ENCODE peak calls at places on chromosomes 12 and 14, in seven cellular contexts. M is IMR-90, W is H9, S is mesenchymal stem cell, N is mesendoderm, H is H1, L is trophoblast cell. P is an unnamed sample.

GRCh38 chr14:50947446-50947845 is 3.2 kb upstream of the PYGL start:
- DNase-seq in M (peak), W (no peak), S (no peak), N (no peak), H (no peak), L (no peak), P (no peak)

GRCh38 chr14:100634026-100634425 is 46.8 kb upstream of the BEGAIN start:
- DNase-seq in M (no peak), W (no peak), S (no peak), N (no peak), H (no peak), L (no peak), P (no peak)

GRCh38 chr14:43795600-43796228 is 711.4 kb downstream of the FSCB start:
- DNase-seq in M (peak), W (no peak), S (peak), N (peak), H (no peak), L (no peak), P (no peak)

GRCh38 chr12:90940872-90941499 is 14.0 kb downstream of the CCER1 start:
- DNase-seq in M (peak), W (no peak), S (peak), N (peak), H (no peak), L (no peak), P (peak)

GRCh38 chr12:120962487-120963054 is 15.8 kb upstream of the HNF1A start:
- DNase-seq in M (peak), W (no peak), S (no peak), N (no peak), H (no peak), L (no peak), P (no peak)

GRCh38 chr12:58647495-58647894 is 272.8 kb downstream of the LRIG3 start:
- DNase-seq in M (no peak), W (no peak), S (no peak), N (no peak), H (no peak), L (no peak), P (no peak)

GRCh38 chr14:67428501-67429031 is 16.6 kb upstream of the PLEK2 start:
- DNase-seq in M (peak), W (peak), S (peak), N (peak), H (no peak), L (peak), P (no peak)

GRCh38 chr12:93819048-93819491 is 141.9 kb downstream of the CRADD start:
- DNase-seq in M (peak), W (no peak), S (peak), N (no peak), H (no peak), L (no peak), P (no peak)

GRCh38 chr14:96493178-96493577 is 9.0 kb upstream of the PAPOLA start:
- DNase-seq in M (no peak), W (no peak), S (no peak), N (no peak), H (no peak), L (no peak), P (no peak)

GRCh38 chr12:4139191-4139590 is 134.4 kb upstream of the CCND2 start:
- DNase-seq in M (no peak), W (no peak), S (no peak), N (peak), H (no peak), L (no peak), P (no peak)

GRCh38 chr12:3061129-3061857 is 15.9 kb upstream of the TSPAN9 start:
- DNase-seq in M (peak), W (no peak), S (peak), N (no peak), H (no peak), L (no peak), P (no peak)

GRCh38 chr12:4174417-4174816 is 99.1 kb upstream of the CCND2 start:
- DNase-seq in M (no peak), W (no peak), S (no peak), N (no peak), H (no peak), L (no peak), P (no peak)

GRCh38 chr14:70585221-70585620 is 15.2 kb downstream of the MED6 start:
- DNase-seq in M (peak), W (no peak), S (no peak), N (peak), H (no peak), L (no peak), P (no peak)

GRCh38 chr12:114869091-114869834 is 185.3 kb upstream of the TBX3 start:
- DNase-seq in M (peak), W (peak), S (peak), N (peak), H (no peak), L (no peak), P (no peak)

GRCh38 chr14:72516936-72517408 is 376.9 kb downstream of the DPF3 start:
- DNase-seq in M (peak), W (peak), S (peak), N (peak), H (peak), L (peak), P (peak)

GRCh38 chr14:61956517-61956916 is 194.3 kb downstream of the SNAPC1 start:
- DNase-seq in M (no peak), W (no peak), S (no peak), N (no peak), H (no peak), L (no peak), P (no peak)

GRCh38 chr12:103848132-103848531 is 7.1 kb upstream of the NT5DC3 start:
- DNase-seq in M (no peak), W (no peak), S (no peak), N (no peak), H (no peak), L (no peak), P (no peak)

GRCh38 chr12:123050331-123050809 is 69.9 kb downstream of the ARL6IP4 start:
- DNase-seq in M (peak), W (no peak), S (peak), N (no peak), H (no peak), L (no peak), P (no peak)

GRCh38 chr14:56224691-56225681 is 106.8 kb downstream of the PELI2 start:
- DNase-seq in M (no peak), W (no peak), S (no peak), N (no peak), H (no peak), L (no peak), P (no peak)

GRCh38 chr12:24307716-24308335 is 358.4 kb upstream of the SOX5 start:
- DNase-seq in M (no peak), W (no peak), S (no peak), N (peak), H (no peak), L (no peak), P (no peak)

GRCh38 chr12:131825146-131825892 is 2.9 kb upstream of the MMP17 start:
- DNase-seq in M (no peak), W (peak), S (no peak), N (no peak), H (no peak), L (no peak), P (no peak)

GRCh38 chr12:122099280-122099749 is 20.8 kb downstream of the MLXIP start:
- DNase-seq in M (no peak), W (no peak), S (no peak), N (no peak), H (no peak), L (no peak), P (no peak)

GRCh38 chr14:75010472-75010871 is 7.8 kb downstream of the EIF2B2 start:
- DNase-seq in M (no peak), W (no peak), S (no peak), N (no peak), H (no peak), L (no peak), P (no peak)

GRCh38 chr12:31369712-31370521 is 44.0 kb upstream of the SINHCAF start:
- DNase-seq in M (peak), W (peak), S (peak), N (peak), H (no peak), L (peak), P (peak)

GRCh38 chr14:68463705-68464104 is 329.2 kb downstream of the ZFP36L1 start:
- DNase-seq in M (no peak), W (no peak), S (no peak), N (no peak), H (no peak), L (no peak), P (no peak)

GRCh38 chr12:113537751-113538087 is 66.0 kb upstream of the LHX5 start:
- DNase-seq in M (no peak), W (no peak), S (no peak), N (peak), H (no peak), L (no peak), P (no peak)

GRCh38 chr14:76514599-76514998 is 138.7 kb downstream of the ESRRB start:
- DNase-seq in M (peak), W (no peak), S (no peak), N (no peak), H (no peak), L (peak), P (no peak)

GRCh38 chr12:111462134-111462821 is 56.6 kb downstream of the SH2B3 start:
- DNase-seq in M (peak), W (no peak), S (no peak), N (no peak), H (no peak), L (no peak), P (no peak)

GRCh38 chr14:38135096-38135495 is 72.6 kb upstream of the SSTR1 start:
- DNase-seq in M (no peak), W (no peak), S (no peak), N (no peak), H (no peak), L (no peak), P (no peak)

GRCh38 chr12:49703647-49704137 is 3.5 kb downstream of the FMNL3 start:
- DNase-seq in M (peak), W (no peak), S (peak), N (no peak), H (no peak), L (peak), P (no peak)

GRCh38 chr12:110728628-110729027 is 14.1 kb downstream of the PPP1CC start:
- DNase-seq in M (no peak), W (no peak), S (no peak), N (no peak), H (no peak), L (no peak), P (no peak)

GRCh38 chr14:93008381-93008780 is 85.4 kb downstream of the CHGA start:
- DNase-seq in M (peak), W (no peak), S (no peak), N (no peak), H (no peak), L (no peak), P (no peak)

GRCh38 chr12:47071241-47071852 is 8.1 kb upstream of the PCED1B start:
- DNase-seq in M (no peak), W (peak), S (peak), N (peak), H (no peak), L (peak), P (peak)

GRCh38 chr12:76192416-76192815 is 107.9 kb upstream of the NAP1L1 start:
- DNase-seq in M (no peak), W (no peak), S (no peak), N (no peak), H (no peak), L (no peak), P (no peak)

GRCh38 chr12:124664395-124665111 is 97.1 kb upstream of the NCOR2 start:
- DNase-seq in M (no peak), W (no peak), S (no peak), N (no peak), H (no peak), L (no peak), P (no peak)

GRCh38 chr12:48903982-48904411 is 21.3 kb downstream of the FKBP11 start:
- DNase-seq in M (peak), W (peak), S (peak), N (peak), H (no peak), L (peak), P (peak)

GRCh38 chr14:79383031-79383430 is 828.3 kb downstream of the DIO2 start:
- DNase-seq in M (no peak), W (no peak), S (no peak), N (no peak), H (no peak), L (no peak), P (no peak)

GRCh38 chr14:79376557-79376956 is 834.7 kb downstream of the DIO2 start:
- DNase-seq in M (no peak), W (no peak), S (no peak), N (no peak), H (no peak), L (no peak), P (no peak)

GRCh38 chr14:79378020-79378419 is 833.3 kb downstream of the DIO2 start:
- DNase-seq in M (no peak), W (peak), S (no peak), N (no peak), H (peak), L (no peak), P (no peak)

GRCh38 chr14:79375336-79375735 is 836.0 kb downstream of the DIO2 start:
- DNase-seq in M (no peak), W (no peak), S (no peak), N (no peak), H (no peak), L (no peak), P (no peak)

GRCh38 chr14:79379266-79379665 is 832.0 kb downstream of the DIO2 start:
- DNase-seq in M (no peak), W (no peak), S (no peak), N (no peak), H (no peak), L (no peak), P (no peak)
- H3K4ac ChIP-seq in M (no peak), W (no peak), S (no peak), N (no peak), H (peak), L (no peak), P (no peak)

DNA sequence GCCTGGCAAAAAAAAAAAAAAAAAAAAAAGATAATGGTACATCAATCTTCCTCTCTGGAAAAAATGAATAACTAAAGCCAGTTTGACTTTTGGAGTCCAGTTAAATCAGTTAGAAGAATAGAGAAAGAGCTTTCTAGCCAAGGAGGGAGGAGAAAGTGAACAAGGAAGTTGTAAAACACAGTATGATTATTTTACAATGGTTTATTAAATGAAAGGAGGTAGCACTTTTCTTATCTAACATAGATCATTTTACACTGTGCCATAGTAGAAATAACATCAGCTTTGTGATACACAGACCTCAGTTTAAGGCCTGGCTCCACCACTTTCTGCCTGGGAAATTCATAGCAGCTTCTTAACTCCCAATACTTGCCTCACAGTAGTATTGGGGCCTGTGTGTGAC is 15.4 kb upstream of the KITLG start:
- DNase-seq in M (no peak), W (no peak), S (no peak), N (no peak), H (no peak), L (no peak), P (no peak)
- H3K27ac ChIP-seq in M (no peak), W (no peak), S (no peak), N (no peak), H (no peak), L (no peak), P (no peak)

DNA sequence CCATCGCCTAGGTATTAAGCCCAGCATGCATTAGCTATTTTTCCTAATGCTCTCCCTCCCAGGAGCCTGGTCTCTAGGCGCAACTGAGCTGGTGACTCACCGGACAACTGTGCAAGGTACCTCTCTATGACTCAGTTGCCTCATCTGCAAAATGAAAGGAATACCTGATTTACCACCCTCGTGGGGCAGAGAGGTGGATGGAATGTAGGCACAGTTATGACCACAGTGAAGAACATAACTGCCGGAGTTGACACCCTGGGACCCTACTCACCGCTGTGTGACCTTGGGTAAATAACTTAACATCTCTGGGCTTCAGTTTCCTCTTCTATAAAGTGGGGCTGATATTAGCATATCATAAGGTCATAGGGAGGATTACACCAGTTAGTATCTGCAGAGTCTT is 22.6 kb downstream of the BCL11B start:
- DNase-seq in M (no peak), W (no peak), S (no peak), N (no peak), H (no peak), L (no peak), P (no peak)
- H2BK5ac ChIP-seq in M (no peak), W (no peak), S (no peak), N (no peak), H (no peak), L (no peak), P (no peak)

DNA sequence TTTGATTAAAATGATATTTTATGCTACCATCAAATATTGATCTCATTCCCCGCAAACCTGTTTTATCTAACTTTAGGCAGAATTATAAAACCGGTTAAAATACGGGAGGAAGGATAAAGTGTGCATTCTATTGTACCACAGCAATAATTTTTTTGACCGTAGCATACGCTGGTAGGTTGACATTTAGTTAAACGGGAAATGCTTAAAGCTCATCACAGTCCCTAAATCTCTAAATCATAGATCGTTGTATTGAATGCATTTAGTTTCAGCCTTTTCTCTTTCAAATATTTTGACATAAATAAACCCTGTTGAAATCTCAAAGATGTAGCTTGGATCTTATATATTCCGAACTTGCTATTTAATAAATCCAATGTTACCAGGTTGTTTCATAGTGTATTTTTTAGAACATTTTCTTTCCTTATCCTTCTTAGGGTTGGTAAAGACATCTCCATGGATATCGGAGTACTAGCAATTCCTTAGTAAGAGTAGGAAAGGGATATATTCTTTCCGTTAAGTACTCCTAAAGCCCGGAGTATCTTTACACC is 811 bp downstream of the CLEC2B start:
- DNase-seq in M (no peak), W (no peak), S (peak), N (no peak), H (no peak), L (no peak), P (no peak)
- H3K4ac ChIP-seq in M (no peak), W (no peak), S (no peak), N (no peak), H (no peak), L (no peak), P (no peak)

GRCh38 chr14:90375934-90376333 is 20.9 kb upstream of the CALM1 start:
- DNase-seq in M (no peak), W (no peak), S (no peak), N (no peak), H (no peak), L (no peak), P (no peak)
- H3K27ac ChIP-seq in M (no peak), W (no peak), S (no peak), N (no peak), H (no peak), L (no peak), P (no peak)

GRCh38 chr14:105010891-105011291 is 10.0 kb downstream of the CDCA4 start:
- DNase-seq in M (no peak), W (no peak), S (peak), N (no peak), H (no peak), L (no peak), P (no peak)
- H2BK5ac ChIP-seq in M (no peak), W (no peak), S (no peak), N (no peak), H (no peak), L (no peak), P (no peak)

GRCh38 chr12:6829532-6830220 is 1.5 kb downstream of the P3H3 start:
- DNase-seq in M (peak), W (peak), S (peak), N (no peak), H (no peak), L (no peak), P (no peak)
- H3K4ac ChIP-seq in M (peak), W (no peak), S (peak), N (no peak), H (no peak), L (peak), P (no peak)